ENCODE peak calls at places on chromosomes 11 and 22, in ten cellular contexts. J is body of pancreas, Z is psoas muscle, N is brain microvascular endothelial cell, T is ovary, U is MM.1S, X is fibroblast of lung, K is pancreas, D is lung, Y is heart right ventricle. I is an unnamed sample.

GRCh38 chr11:84819128-84819527 is 808.0 kb downstream of the DLG2 start:
- DNase-seq in J (no peak), N (peak), T (no peak), Z (no peak), K (no peak), D (no peak), X (no peak), U (peak), Y (no peak), I (no peak)

GRCh38 chr11:73143126-73143838 is 1.2 kb upstream of the FCHSD2 start:
- DNase-seq in X (peak), T (peak), Z (no peak), D (no peak), U (peak), K (no peak), J (peak), Y (no peak), N (no peak), I (no peak)

GRCh38 chr11:18699269-18699596 is 654 bp downstream of the TMEM86A start:
- DNase-seq in T (no peak), K (no peak), D (no peak), U (no peak), N (no peak), Z (no peak), Y (no peak), J (no peak), X (no peak), I (no peak)

GRCh38 chr11:9763301-9763700 is 99.4 kb downstream of the SWAP70 start:
- DNase-seq in K (no peak), D (no peak), X (no peak), Y (no peak), U (no peak), N (no peak), Z (no peak), T (no peak), J (no peak), I (no peak)

GRCh38 chr11:87425943-87426342 is 388.2 kb downstream of the TMEM135 start:
- DNase-seq in T (no peak), Y (no peak), K (no peak), X (no peak), N (no peak), D (no peak), Z (no peak), U (no peak), J (no peak), I (no peak)

GRCh38 chr11:84396521-84396920 is 1110.4 kb upstream of the CCDC90B start:
- DNase-seq in T (no peak), J (no peak), D (no peak), X (no peak), Z (no peak), Y (no peak), K (no peak), U (no peak), N (no peak), I (no peak)

GRCh38 chr22:32615874-32616564 is 141.4 kb downstream of the FBXO7 start:
- DNase-seq in U (no peak), Y (no peak), X (no peak), K (no peak), N (no peak), D (no peak), Z (no peak), J (no peak), T (no peak), I (no peak)

GRCh38 chr11:131064373-131064991 is 148.2 kb upstream of the SNX19 start:
- DNase-seq in U (peak), K (peak), J (peak), X (peak), T (no peak), Z (peak), Y (peak), N (peak), D (peak), I (no peak)

GRCh38 chr11:61071208-61071681 is 31.0 kb upstream of the CD5 start:
- DNase-seq in N (no peak), U (no peak), Z (no peak), J (no peak), T (peak), Y (no peak), K (no peak), D (no peak), X (no peak), I (no peak)

GRCh38 chr22:27476318-27476717 is 325.2 kb downstream of the MN1 start:
- DNase-seq in X (no peak), K (no peak), J (no peak), Y (no peak), T (no peak), N (no peak), U (no peak), Z (no peak), D (no peak), I (no peak)

GRCh38 chr11:111561801-111562325 is 21.3 kb downstream of the LAYN start:
- DNase-seq in N (peak), T (no peak), Y (no peak), U (no peak), D (no peak), Z (no peak), K (no peak), X (peak), J (no peak), I (no peak)

GRCh38 chr22:17348464-17349103 is 20.7 kb upstream of the CECR2 start:
- DNase-seq in X (no peak), T (no peak), J (no peak), D (no peak), Z (no peak), U (no peak), K (no peak), Y (no peak), N (no peak), I (no peak)

GRCh38 chr11:64341851-64342791 is 2.1 kb downstream of the CCDC88B start:
- DNase-seq in K (peak), Z (peak), D (peak), U (peak), Y (peak), T (peak), X (peak), N (peak), J (peak), I (peak)

GRCh38 chr11:79026803-79027445 is 413.9 kb downstream of the TENM4 start:
- DNase-seq in N (no peak), Y (no peak), X (peak), T (no peak), Z (no peak), D (no peak), J (no peak), K (no peak), U (peak), I (no peak)

GRCh38 chr11:79021601-79022000 is 419.2 kb downstream of the TENM4 start:
- DNase-seq in Y (no peak), Z (no peak), D (no peak), U (no peak), X (no peak), T (no peak), N (no peak), K (no peak), J (no peak), I (no peak)

GRCh38 chr11:79025097-79025496 is 415.7 kb downstream of the TENM4 start:
- DNase-seq in X (no peak), N (no peak), D (no peak), K (no peak), T (no peak), Y (no peak), J (no peak), Z (no peak), U (no peak), I (no peak)

GRCh38 chr11:79028214-79028613 is 412.6 kb downstream of the TENM4 start:
- DNase-seq in K (no peak), Y (no peak), D (no peak), X (no peak), T (no peak), N (no peak), Z (no peak), U (no peak), J (no peak), I (no peak)

DNA sequence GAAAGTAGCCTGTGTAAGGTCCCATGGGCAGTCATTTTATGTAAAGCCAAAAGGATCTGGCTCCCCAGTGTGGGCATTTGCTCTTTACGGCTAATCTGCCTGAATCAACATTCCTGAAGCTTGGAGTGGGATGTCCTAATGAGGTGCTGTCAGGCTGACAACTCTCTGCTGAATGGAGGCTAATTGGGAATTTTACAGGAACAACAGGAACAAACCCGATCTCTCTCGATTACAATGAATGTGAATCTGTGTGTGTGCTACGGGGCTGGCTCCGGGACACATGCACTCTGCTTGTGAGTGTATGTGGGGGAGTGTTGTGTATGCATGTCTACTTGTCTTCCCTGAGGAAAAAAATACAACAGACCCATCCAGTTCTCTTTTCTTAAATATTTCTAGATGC is 415.2 kb downstream of the TENM4 start:
- DNase-seq in D (no peak), Z (no peak), Y (no peak), J (no peak), T (no peak), N (no peak), K (no peak), X (no peak), U (no peak), I (no peak)
- TF ChIP-seq CTCF in D (no peak), Z (no peak), Y (no peak), J (no peak), T (no peak), N (no peak), K (no peak), X (no peak), U (no peak), I (no peak)

GRCh38 chr11:14073821-14074529 is 111.5 kb downstream of the SPON1 start:
- DNase-seq in Z (peak), K (no peak), Y (no peak), D (no peak), X (peak), U (no peak), J (peak), T (no peak), N (no peak), I (no peak)
- H3K27ac ChIP-seq in Z (no peak), K (no peak), Y (peak), D (no peak), X (no peak), U (no peak), J (no peak), T (no peak), N (no peak), I (no peak)

GRCh38 chr11:105201166-105201565 is 61.6 kb upstream of the CARD18 start:
- DNase-seq in Z (no peak), X (no peak), U (no peak), K (no peak), J (no peak), Y (no peak), D (no peak), N (no peak), T (no peak), I (no peak)

GRCh38 chr11:105208038-105208437 is 68.5 kb upstream of the CARD18 start:
- DNase-seq in N (no peak), D (no peak), X (no peak), T (no peak), J (no peak), U (no peak), K (no peak), Z (no peak), Y (no peak), I (no peak)

GRCh38 chr11:105202844-105203548 is 63.4 kb upstream of the CARD18 start:
- DNase-seq in K (no peak), Y (no peak), U (no peak), T (no peak), X (no peak), J (peak), Z (no peak), D (no peak), N (no peak), I (no peak)

GRCh38 chr11:105206633-105207032 is 67.1 kb upstream of the CARD18 start:
- DNase-seq in Z (no peak), J (no peak), X (no peak), T (no peak), U (no peak), K (no peak), D (no peak), Y (no peak), N (no peak), I (no peak)

DNA sequence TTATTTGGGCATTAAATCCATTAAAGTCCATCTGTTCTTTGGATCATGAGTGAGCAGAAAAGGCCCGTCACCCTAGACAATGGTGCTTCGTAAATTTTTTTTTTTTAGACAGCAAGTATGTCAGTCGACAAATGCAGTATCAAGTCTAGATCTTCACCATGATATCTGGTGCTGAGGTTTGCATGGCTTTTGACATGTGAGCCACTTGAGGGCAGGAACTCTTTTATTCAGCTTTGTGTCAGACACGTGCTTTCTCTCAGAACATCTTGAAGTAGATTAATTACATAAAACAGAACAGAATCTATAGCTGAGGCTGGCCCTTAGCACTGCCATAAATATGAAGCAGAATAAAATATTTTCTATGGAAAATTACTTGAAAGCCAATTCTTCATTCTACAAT is 62.9 kb upstream of the CARD18 start:
- DNase-seq in D (no peak), J (no peak), T (no peak), U (no peak), Z (no peak), N (no peak), X (no peak), Y (no peak), K (no peak), I (no peak)
- H3K4me3 ChIP-seq in D (no peak), J (no peak), T (no peak), U (no peak), Z (no peak), N (no peak), X (no peak), Y (no peak), K (no peak), I (no peak)

GRCh38 chr11:123559418-123559817 is 95.0 kb downstream of the SCN3B start:
- DNase-seq in X (peak), U (no peak), K (no peak), Z (no peak), T (no peak), J (no peak), Y (no peak), D (no peak), N (peak), I (no peak)
- TF ChIP-seq CTCF in X (peak), U (no peak), K (no peak), Z (no peak), T (no peak), J (no peak), Y (no peak), D (no peak), N (peak), I (no peak)

GRCh38 chr22:45334068-45334467 is 24.3 kb downstream of the FAM118A start:
- DNase-seq in K (no peak), X (no peak), Z (no peak), U (no peak), Y (no peak), J (no peak), D (no peak), T (no peak), N (no peak), I (no peak)
- H3K27ac ChIP-seq in K (no peak), X (no peak), Z (peak), U (no peak), Y (peak), J (no peak), D (peak), T (no peak), N (no peak), I (peak)

DNA sequence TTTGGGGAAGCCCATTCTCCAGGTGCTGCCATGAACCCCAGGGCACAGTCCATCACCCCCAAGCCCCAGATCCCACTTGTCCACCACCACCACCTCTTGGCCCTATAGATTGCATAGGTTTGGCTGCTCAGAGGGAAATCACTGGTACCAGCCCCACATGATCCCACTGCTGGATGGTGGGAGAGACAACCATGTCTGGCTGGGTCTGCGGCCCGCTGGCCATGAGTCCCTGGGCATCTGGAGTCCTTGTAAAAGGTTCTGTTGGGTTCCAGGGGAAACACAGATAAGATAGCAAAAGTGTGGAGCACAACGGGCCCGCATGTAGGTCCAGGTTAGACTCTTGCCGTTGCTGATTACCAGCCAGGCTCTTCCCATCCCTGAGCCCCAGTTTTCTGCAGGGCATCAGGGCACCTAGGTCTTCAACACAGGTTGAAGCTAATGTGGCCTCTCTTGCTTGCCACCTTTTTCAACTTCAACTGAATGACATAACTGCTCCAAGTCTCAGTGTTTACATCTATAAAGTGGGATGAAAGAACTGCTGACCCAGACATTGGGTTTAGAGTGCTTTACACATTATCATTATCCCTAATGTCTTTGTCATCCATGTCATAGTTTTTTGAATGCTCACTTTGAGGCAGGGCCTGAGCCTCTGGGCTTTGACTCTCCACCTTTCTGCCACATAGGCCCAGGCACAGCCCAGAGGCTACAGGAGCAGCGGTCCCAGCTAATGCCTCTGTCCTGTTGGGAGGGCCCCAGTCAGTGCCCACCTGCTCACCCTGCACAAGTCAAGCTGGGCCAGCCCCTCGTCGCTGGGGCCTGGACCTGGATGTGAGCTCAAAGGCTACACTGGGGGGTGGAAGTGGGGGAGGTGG is 1.0 kb upstream of the TANGO2 start:
- DNase-seq in D (no peak), U (no peak), T (no peak), Z (peak), J (no peak), N (no peak), X (no peak), K (peak), Y (no peak), I (no peak)
- H3K4me3 ChIP-seq in D (no peak), U (peak), T (peak), Z (peak), J (no peak), N (no peak), X (no peak), K (no peak), Y (peak), I (peak)

DNA sequence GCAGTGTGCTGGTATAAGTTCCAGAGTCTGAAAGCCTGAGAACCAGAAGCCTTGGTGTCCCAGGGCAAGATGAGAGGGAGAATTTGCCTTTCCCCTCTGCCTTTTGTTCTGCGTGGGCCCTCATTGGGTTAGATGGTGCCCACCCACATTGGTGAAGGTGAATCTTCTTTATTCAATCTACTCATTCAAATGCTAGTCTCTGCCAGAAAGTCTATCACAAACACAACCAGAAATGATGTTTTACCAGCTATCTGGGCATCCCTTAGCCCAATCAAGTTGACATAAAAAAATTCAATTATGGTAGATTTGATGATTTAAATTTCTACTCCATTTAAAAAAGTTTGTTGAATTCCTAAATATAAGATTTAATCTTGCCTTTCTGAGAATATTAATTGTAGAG is 22.2 kb downstream of the CSTPP1 start:
- DNase-seq in U (no peak), D (no peak), J (no peak), K (no peak), Z (no peak), N (no peak), X (no peak), T (no peak), Y (no peak), I (no peak)
- TF ChIP-seq CTCF in U (no peak), D (no peak), J (no peak), K (no peak), Z (no peak), N (no peak), X (no peak), T (no peak), Y (no peak), I (no peak)

DNA sequence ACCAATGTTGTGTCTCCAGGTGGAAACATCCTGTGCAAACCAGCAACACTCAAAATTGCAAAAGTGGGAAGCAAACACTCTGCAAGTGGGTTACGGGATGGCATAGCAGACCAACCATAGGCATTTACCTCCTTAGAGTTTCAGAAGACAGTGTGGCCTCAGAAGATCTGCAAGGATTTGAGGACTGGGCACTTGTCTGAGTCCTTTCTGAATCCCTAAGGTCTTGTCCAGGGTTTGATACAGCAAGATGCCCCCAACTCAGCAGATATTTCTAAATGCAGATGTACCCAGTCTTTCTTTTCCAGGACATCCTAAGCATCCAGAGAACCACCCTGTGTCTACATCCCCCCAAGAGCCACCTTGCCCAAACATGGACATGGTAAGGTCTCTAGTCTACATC is 51.7 kb upstream of the SHANK2 start:
- DNase-seq in T (no peak), Z (no peak), N (no peak), D (peak), J (no peak), X (no peak), K (no peak), U (no peak), Y (no peak), I (no peak)
- H3K27ac ChIP-seq in T (no peak), Z (no peak), N (no peak), D (no peak), J (no peak), X (no peak), K (no peak), U (no peak), Y (no peak), I (no peak)

GRCh38 chr11:20163778-20164133 is 3.5 kb upstream of the DBX1 start:
- DNase-seq in J (no peak), Z (no peak), N (no peak), Y (no peak), X (no peak), U (no peak), D (no peak), K (peak), T (no peak), I (no peak)
- H3K4me3 ChIP-seq in J (no peak), Z (peak), N (peak), Y (peak), X (peak), U (no peak), D (no peak), K (no peak), T (no peak), I (peak)

I was measured in ascending aorta.